ENCODE peak calls at places on chromosomes 11 and 22, in eight cellular contexts. D, S, V, F, L, I, J and P are unnamed samples.
A peak's percentile ranks its signal among the peaks of the same experiment; 100 is the strongest.

GRCh38 chr11:115657586-115657985 is 153.4 kb upstream of the CADM1 start:
- DNase-seq in D (no peak), S (no peak), V (no peak), F (no peak), L (no peak), I (no peak), J (no peak), P (peak; percentile 22)

GRCh38 chr11:9574556-9574805 is 1.0 kb downstream of the WEE1 start:
- DNase-seq in D (peak; percentile 29), S (peak; percentile 17), V (no peak), F (peak; percentile 6), L (no peak), I (no peak), J (no peak), P (no peak)

GRCh38 chr22:42294034-42294985 is 23.9 kb upstream of the TCF20 start:
- DNase-seq in D (peak; percentile 53), S (no peak), V (peak; percentile 55), F (no peak), L (no peak), I (peak; percentile 24), J (peak; percentile 69), P (peak; percentile 42)

GRCh38 chr22:29695129-29695926 is 24.5 kb upstream of the CABP7 start:
- DNase-seq in D (no peak), S (no peak), V (no peak), F (no peak), L (no peak), I (no peak), J (no peak), P (no peak)

GRCh38 chr11:57310091-57310490 is 14.7 kb downstream of the TNKS1BP1 start:
- DNase-seq in D (no peak), S (no peak), V (no peak), F (no peak), L (no peak), I (no peak), J (no peak), P (no peak)

GRCh38 chr11:77821349-77821851 is 456 bp downstream of the AAMDC start:
- DNase-seq in D (peak; percentile 21), S (peak; percentile 13), V (no peak), F (peak; percentile 2), L (no peak), I (peak; percentile 32), J (no peak), P (peak; percentile 33)

GRCh38 chr11:77633856-77634425 is 3.7 kb downstream of the CLNS1A start:
- DNase-seq in D (no peak), S (no peak), V (no peak), F (no peak), L (no peak), I (no peak), J (no peak), P (no peak)

GRCh38 chr11:71249301-71249700 is 3.1 kb downstream of the SHANK2 start:
- DNase-seq in D (no peak), S (no peak), V (no peak), F (no peak), L (no peak), I (no peak), J (no peak), P (no peak)

DNA sequence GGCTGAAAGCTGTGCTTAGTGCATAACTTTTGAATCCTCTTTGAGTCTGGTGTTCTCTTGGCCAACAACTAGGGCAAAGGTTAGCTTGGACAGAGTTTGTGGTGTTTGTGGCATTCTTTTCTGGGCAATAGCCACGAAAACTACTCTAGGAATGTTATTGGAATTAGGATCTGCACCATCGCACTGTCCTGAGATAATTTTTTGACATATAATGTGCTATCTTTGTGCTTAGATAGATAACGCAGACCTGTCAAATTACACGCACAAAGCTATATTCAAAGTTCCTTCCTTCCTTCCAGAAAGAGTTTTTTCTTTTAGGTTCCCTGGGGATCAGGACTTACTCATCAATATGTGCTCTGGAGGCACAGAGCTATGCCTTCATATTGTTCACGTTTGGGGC is 166.8 kb upstream of the MTMR2 start:
- DNase-seq in D (no peak), S (no peak), V (no peak), F (no peak), L (no peak), I (peak; percentile 77), J (no peak), P (no peak)
- H3K27me3 ChIP-seq in D (no peaks in the 10 kb centered on the region), S (no peaks in the 10 kb centered on the region), V (no peaks in the 10 kb centered on the region), F (no peaks in the 10 kb centered on the region), L (no peaks in the 10 kb centered on the region), I (no peaks in the 10 kb centered on the region), J (no peaks in the 10 kb centered on the region), P (no peaks in the 10 kb centered on the region)

GRCh38 chr22:27377901-27378300 is 423.7 kb downstream of the MN1 start:
- DNase-seq in D (no peak), S (no peak), V (no peak), F (no peak), L (no peak), I (peak; percentile 18), J (no peak), P (no peak)
- H3K27me3 ChIP-seq in D (peaks cover 65% of the 10 kb centered on the region), S (no peaks in the 10 kb centered on the region), V (no peaks in the 10 kb centered on the region), F (no peaks in the 10 kb centered on the region), L (no peaks in the 10 kb centered on the region), I (no peaks in the 10 kb centered on the region), J (peaks cover 28% of the 10 kb centered on the region), P (no peaks in the 10 kb centered on the region)

DNA sequence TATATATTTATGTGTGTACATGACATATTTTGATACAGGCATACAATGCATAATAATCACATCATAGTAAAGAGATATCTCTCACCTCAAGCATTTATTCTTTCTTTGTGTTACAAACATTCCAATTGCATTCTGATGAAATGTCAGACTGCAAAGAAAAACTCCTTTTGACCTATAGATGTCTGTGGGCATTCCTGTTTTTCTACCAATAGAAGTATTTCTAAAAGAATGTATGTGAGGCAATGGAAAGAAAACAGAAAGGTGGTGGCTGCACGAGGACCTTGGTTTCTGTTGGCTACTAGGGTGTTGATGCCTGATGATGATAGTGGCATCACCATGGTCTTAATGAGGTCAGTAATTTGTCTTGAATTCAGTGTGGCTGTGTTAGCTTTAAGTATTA is 137.1 kb upstream of the ANO3 start:
- DNase-seq in D (no peak), S (no peak), V (no peak), F (no peak), L (no peak), I (peak; percentile 35), J (no peak), P (no peak)
- H3K27me3 ChIP-seq in D (no peaks in the 10 kb centered on the region), S (no peaks in the 10 kb centered on the region), V (no peaks in the 10 kb centered on the region), F (no peaks in the 10 kb centered on the region), L (no peaks in the 10 kb centered on the region), I (no peaks in the 10 kb centered on the region), J (no peaks in the 10 kb centered on the region), P (no peaks in the 10 kb centered on the region)

GRCh38 chr11:79437981-79438630 is 2.7 kb downstream of the TENM4 start:
- DNase-seq in D (no peak), S (no peak), V (no peak), F (no peak), L (no peak), I (no peak), J (no peak), P (peak; percentile 81)

GRCh38 chr11:79440451-79441158 is at the start of gene TENM4:
- DNase-seq in D (peak; percentile 59), S (no peak), V (no peak), F (no peak), L (no peak), I (no peak), J (no peak), P (peak; percentile 72)

GRCh38 chr11:79439893-79440450 is 858 bp downstream of the TENM4 start:
- DNase-seq in D (peak; percentile 28), S (no peak), V (no peak), F (no peak), L (no peak), I (no peak), J (no peak), P (peak; percentile 40)

GRCh38 chr11:79438631-79439429 is 2.0 kb downstream of the TENM4 start:
- DNase-seq in D (peak; percentile 23), S (no peak), V (no peak), F (no peak), L (no peak), I (no peak), J (no peak), P (peak; percentile 51)

GRCh38 chr11:79439430-79439892 is 1.4 kb downstream of the TENM4 start:
- DNase-seq in D (no peak), S (no peak), V (no peak), F (no peak), L (no peak), I (no peak), J (no peak), P (peak; percentile 44)
- H3K27me3 ChIP-seq in D (peaks cover 100% of the 10 kb centered on the region), S (peaks cover 13% of the 10 kb centered on the region), V (peaks cover 59% of the 10 kb centered on the region), F (peaks cover 26% of the 10 kb centered on the region), L (peaks cover 16% of the 10 kb centered on the region), I (peaks cover 37% of the 10 kb centered on the region), J (peaks cover 49% of the 10 kb centered on the region), P (no peaks in the 10 kb centered on the region)